ENCODE peak calls at places on chromosomes 6 and 20, in five cellular contexts. S is testis, D is neuronal stem cell, L is IMR-90, B is psoas muscle. U is an unnamed sample.

GRCh38 chr6:143652840-143653239 is 24.9 kb upstream of the PHACTR2 start:
- DNase-seq in B (no peak), L (no peak), D (no peak), S (no peak), U (no peak)

GRCh38 chr20:10761786-10762185 is 88.0 kb upstream of the JAG1 start:
- DNase-seq in S (no peak), B (no peak), L (peak; percentile 58), D (no peak), U (no peak)

GRCh38 chr6:22271044-22271443 is 25.8 kb downstream of the PRL start:
- DNase-seq in B (no peak), D (no peak), S (no peak), L (peak; percentile 23), U (no peak)

GRCh38 chr6:136181858-136182257 is 68.3 kb downstream of the MTFR2 start:
- DNase-seq in L (no peak), D (no peak), S (no peak), B (no peak), U (no peak)

GRCh38 chr6:30206152-30206551 is 7.1 kb downstream of the TRIM26 start:
- DNase-seq in B (no peak), L (peak; percentile 19), D (no peak), S (no peak), U (no peak)

GRCh38 chr6:34301408-34301807 is 52.6 kb upstream of the SMIM29 start:
- DNase-seq in S (peak; percentile 69), D (no peak), B (peak; percentile 52), L (peak; percentile 94), U (no peak)

GRCh38 chr20:63947638-63948456 is 8.4 kb downstream of the UCKL1 start:
- DNase-seq in D (no peak), B (peak; percentile 17), L (no peak), S (no peak), U (peak; percentile 51)

GRCh38 chr6:11143394-11144371 is 32.2 kb upstream of the ERVFRD-1 start:
- DNase-seq in S (peak; percentile 51), L (peak; percentile 92), D (no peak), B (peak; percentile 75), U (no peak)

GRCh38 chr20:37359331-37359730 is 13.4 kb downstream of the SRC start:
- DNase-seq in L (no peak), S (no peak), B (no peak), D (no peak), U (no peak)

GRCh38 chr6:113763311-113763766 is 93.8 kb upstream of the MARCKS start:
- DNase-seq in S (no peak), L (peak; percentile 7), B (no peak), D (no peak), U (no peak)

GRCh38 chr6:119960065-119960464 is 610.5 kb upstream of the MAN1A1 start:
- DNase-seq in D (no peak), B (no peak), L (no peak), S (no peak), U (no peak)

GRCh38 chr20:9829835-9830234 is 9.0 kb downstream of the PAK5 start:
- DNase-seq in L (no peak), D (peak; percentile 5), B (no peak), S (no peak), U (no peak)

GRCh38 chr6:45574013-45574412 is 196.3 kb upstream of the SUPT3H start:
- DNase-seq in L (no peak), S (no peak), B (no peak), D (no peak), U (no peak)

GRCh38 chr6:144756469-144756868 is 471.3 kb downstream of the UTRN start:
- DNase-seq in B (no peak), D (no peak), L (no peak), S (no peak), U (no peak)

GRCh38 chr20:24867556-24867955 is 81.5 kb upstream of the CST7 start:
- DNase-seq in S (no peak), B (no peak), D (no peak), L (no peak), U (no peak)

GRCh38 chr6:28251648-28252506 is at the start of gene ZKSCAN4:
- DNase-seq in B (peak; percentile 77), L (peak; percentile 92), S (peak; percentile 89), D (peak; percentile 79), U (peak; percentile 80)

GRCh38 chr20:63639093-63639860 is 12.4 kb upstream of the GMEB2 start:
- DNase-seq in L (no peak), D (no peak), B (no peak), S (no peak), U (peak; percentile 81)

DNA sequence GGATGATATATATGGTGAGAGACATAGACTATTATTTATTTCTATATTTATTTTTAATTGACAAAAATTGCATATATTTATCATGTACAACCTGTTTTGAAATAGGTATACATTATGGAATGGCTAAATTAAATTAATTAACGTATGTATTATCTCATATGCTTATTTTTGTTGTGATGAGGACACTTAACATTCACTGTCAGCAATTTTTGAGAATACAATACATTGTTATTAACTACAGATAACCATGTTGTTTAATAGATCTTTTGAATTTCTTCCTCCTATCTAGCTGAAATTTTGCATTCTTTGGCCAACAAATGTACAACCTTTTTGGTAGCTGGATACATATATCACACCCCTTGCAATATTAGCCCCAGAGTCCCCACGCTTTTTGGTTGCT is 110.7 kb upstream of the CITED2 start:
- DNase-seq in B (no peak), D (no peak), S (no peak), L (no peak), U (no peak)
- H3K27ac ChIP-seq in B (no peak overlapping the region), D (no peak overlapping the region), S (no peak overlapping the region), L (no peak overlapping the region), U (no peak overlapping the region)

GRCh38 chr6:68650142-68650541 is 15.1 kb downstream of the ADGRB3 start:
- DNase-seq in L (no peak), S (no peak), D (no peak), B (no peak), U (no peak)
- H3K4me1 ChIP-seq in L (no peaks in the 10 kb centered on the region), S (no peaks in the 10 kb centered on the region), D (no peaks in the 10 kb centered on the region), B (no peaks in the 10 kb centered on the region), U (no peaks in the 10 kb centered on the region)

GRCh38 chr20:18428490-18429173 is 38.2 kb downstream of the DZANK1 start:
- DNase-seq in L (peak; percentile 16), D (no peak), B (no peak), S (no peak), U (no peak)
- H3K27ac ChIP-seq in L (no peak overlapping the region), D (no peak overlapping the region), B (no peak overlapping the region), S (no peak overlapping the region), U (no peak overlapping the region)

DNA sequence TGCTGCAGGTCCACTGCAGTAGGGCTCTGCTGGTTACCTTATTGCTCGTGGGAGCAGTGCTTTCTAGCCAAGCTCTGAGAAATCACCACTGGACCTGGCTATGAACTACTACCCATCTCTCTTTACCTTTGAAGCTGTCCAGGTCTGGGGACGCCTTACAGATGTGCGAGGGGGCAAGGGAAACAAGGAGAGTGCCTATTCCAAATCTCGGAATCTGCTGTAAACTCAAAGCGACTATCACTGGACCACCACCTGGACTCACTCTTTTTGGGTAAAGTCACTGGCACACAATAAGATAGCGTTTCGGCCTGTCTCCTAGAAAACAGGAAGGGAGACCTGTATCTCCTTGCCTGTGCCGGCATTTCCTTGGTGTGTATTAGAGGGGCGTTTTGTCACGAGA is 5.3 kb downstream of the NRN1 start:
- DNase-seq in S (no peak), B (no peak), D (no peak), L (no peak), U (no peak)
- H3K4me1 ChIP-seq in S (peaks cover 14% of the 10 kb centered on the region), B (peaks cover 28% of the 10 kb centered on the region), D (peaks cover 5% of the 10 kb centered on the region), L (no peaks in the 10 kb centered on the region), U (peaks cover 68% of the 10 kb centered on the region)

GRCh38 chr6:4486543-4487319 is 289.5 kb upstream of the CDYL start:
- DNase-seq in D (no peak), L (no peak), S (no peak), B (no peak), U (no peak)
- H3K27ac ChIP-seq in D (no peak overlapping the region), L (no peak overlapping the region), S (no peak overlapping the region), B (no peak overlapping the region), U (no peak overlapping the region)

GRCh38 chr20:47273591-47274235 is 82.8 kb downstream of the ZMYND8 start:
- DNase-seq in L (peak; percentile 34), S (no peak), B (no peak), D (no peak), U (no peak)

GRCh38 chr20:47271216-47271615 is 85.3 kb downstream of the ZMYND8 start:
- DNase-seq in S (no peak), D (no peak), B (no peak), L (no peak), U (no peak)

GRCh38 chr20:47274449-47275108 is 81.9 kb downstream of the ZMYND8 start:
- DNase-seq in B (no peak), S (no peak), L (peak; percentile 97), D (no peak), U (no peak)

GRCh38 chr20:47275548-47275947 is 81.0 kb downstream of the ZMYND8 start:
- DNase-seq in D (no peak), L (no peak), S (no peak), B (no peak), U (no peak)

DNA sequence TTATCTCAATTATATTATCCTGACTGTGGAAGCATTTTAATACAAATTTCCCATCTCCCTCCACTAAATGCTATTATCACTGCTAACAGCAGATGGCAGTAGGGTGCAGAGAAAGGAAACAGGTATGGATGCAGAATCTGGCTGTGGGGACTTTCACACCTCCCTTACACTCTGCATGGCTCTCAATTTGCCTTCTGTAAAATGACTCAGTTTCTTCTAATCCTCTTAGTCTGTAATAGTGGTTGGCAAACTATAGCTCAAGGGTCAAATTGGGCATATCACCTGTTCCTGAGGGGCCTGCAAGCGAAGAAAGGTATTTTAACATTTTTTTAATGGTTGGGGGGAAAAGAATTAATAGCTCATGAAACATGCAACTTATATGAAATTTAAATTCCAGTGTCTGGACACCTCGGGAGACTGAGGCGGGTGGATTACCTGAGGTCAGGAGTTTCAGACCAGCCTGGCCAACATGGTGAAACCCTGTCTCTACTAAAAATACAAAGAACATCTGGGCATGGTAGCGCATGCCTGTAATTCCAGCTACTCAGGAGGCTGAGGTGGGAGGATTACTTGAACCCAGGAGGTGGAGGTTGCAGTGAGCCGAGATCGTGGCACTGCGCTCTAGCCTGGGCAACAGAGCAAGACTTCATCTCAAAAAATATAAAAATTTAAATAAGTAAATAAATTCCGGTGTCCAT is 83.5 kb downstream of the ZMYND8 start:
- DNase-seq in B (no peak), S (peak; percentile 57), D (peak; percentile 70), L (peak; percentile 71), U (peak; percentile 32)
- H3K4me1 ChIP-seq in B (peaks cover 34% of the 10 kb centered on the region), S (peaks cover 33% of the 10 kb centered on the region), D (no peaks in the 10 kb centered on the region), L (peaks cover 20% of the 10 kb centered on the region), U (no peaks in the 10 kb centered on the region)

DNA sequence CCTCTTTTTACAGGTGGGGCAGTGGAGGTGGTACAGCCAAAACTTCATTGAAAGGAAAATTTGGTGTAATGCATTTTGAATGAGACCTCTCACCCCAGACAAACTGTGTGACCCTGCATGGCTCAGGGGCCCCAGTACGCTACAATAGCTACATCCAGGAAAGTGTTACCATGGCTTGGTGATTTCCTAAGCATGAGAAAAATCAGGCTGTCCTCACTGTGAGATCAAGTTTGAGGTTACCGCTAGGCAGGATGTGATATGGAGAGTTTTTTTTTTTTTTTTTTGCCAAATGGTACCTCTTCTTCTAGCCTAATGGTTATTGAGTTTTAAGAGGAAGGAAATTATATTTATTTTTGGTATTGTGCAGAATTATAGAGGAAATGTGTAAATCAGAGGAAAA is 305.3 kb downstream of the CD83 start:
- DNase-seq in B (no peak), S (no peak), L (no peak), D (no peak), U (no peak)
- H3K27ac ChIP-seq in B (no peak overlapping the region), S (no peak overlapping the region), L (no peak overlapping the region), D (no peak overlapping the region), U (no peak overlapping the region)